ENCODE peak calls at places on chromosomes 11 and 22, in four cellular contexts. P is K562, S is endothelial cell of umbilical vein, T is breast epithelium. K is an unnamed sample.

GRCh38 chr11:130592056-130592455 is 143.6 kb downstream of the ADAMTS15 start:
- DNase-seq in P (no peak), S (peak; percentile 21), T (no peak), K (no peak)

GRCh38 chr11:36409152-36409713 is 100.8 kb downstream of the TRAF6 start:
- DNase-seq in P (no peak), S (peak; percentile 65), T (no peak), K (no peak)

GRCh38 chr11:131674051-131674755 is 303.8 kb downstream of the NTM start:
- DNase-seq in P (peak; percentile 79), S (peak; percentile 62), T (peak; percentile 63), K (peak; percentile 33)

GRCh38 chr22:23401111-23401909 is 178.8 kb downstream of the IGLL1 start:
- DNase-seq in P (peak; percentile 11), S (no peak), T (peak; percentile 52), K (no peak)

GRCh38 chr11:1229471-1230120 is 6.7 kb downstream of the MUC5B start:
- DNase-seq in P (no peak), S (no peak), T (no peak), K (no peak)

GRCh38 chr11:119706029-119706428 is 23.0 kb downstream of the NECTIN1 start:
- DNase-seq in P (no peak), S (no peak), T (no peak), K (no peak)

GRCh38 chr22:22687638-22688500 is 43.5 kb downstream of the GGTLC2 start:
- DNase-seq in P (peak; percentile 92), S (peak; percentile 67), T (no peak), K (peak; percentile 34)

GRCh38 chr11:106399075-106399500 is 321.6 kb downstream of the AASDHPPT start:
- DNase-seq in P (no peak), S (no peak), T (no peak), K (no peak)

GRCh38 chr11:12618743-12619540 is 55.3 kb upstream of the TEAD1 start:
- DNase-seq in P (no peak), S (no peak), T (no peak), K (no peak)

GRCh38 chr11:88359529-88359928 is 22.0 kb upstream of the CTSC start:
- DNase-seq in P (no peak), S (no peak), T (no peak), K (peak; percentile 11)

GRCh38 chr11:35009191-35009940 is 92.9 kb downstream of the PDHX start:
- DNase-seq in P (no peak), S (no peak), T (no peak), K (no peak)

GRCh38 chr11:128711136-128711535 is 17.3 kb downstream of the FLI1 start:
- DNase-seq in P (no peak), S (peak; percentile 79), T (no peak), K (no peak)

GRCh38 chr11:36192723-36193619 is 96.3 kb downstream of the COMMD9 start:
- DNase-seq in P (peak; percentile 39), S (no peak), T (no peak), K (no peak)

GRCh38 chr11:104060820-104061219 is 24.4 kb downstream of the DDI1 start:
- DNase-seq in P (no peak), S (no peak), T (no peak), K (no peak)

GRCh38 chr11:74347381-74347780 is 35.9 kb upstream of the P4HA3 start:
- DNase-seq in P (no peak), S (peak; percentile 60), T (no peak), K (no peak)

GRCh38 chr11:36092314-36093030 is 148.6 kb downstream of the LDLRAD3 start:
- DNase-seq in P (no peak), S (no peak), T (no peak), K (peak; percentile 24)

GRCh38 chr11:1157645-1158591 is at the start of gene MUC5AC:
- DNase-seq in P (no peak), S (no peak), T (peak; percentile 45), K (no peak)

GRCh38 chr11:8085006-8085645 is 4.1 kb downstream of the TUB start:
- DNase-seq in P (no peak), S (no peak), T (no peak), K (no peak)

GRCh38 chr11:46889251-46889650 is 29.1 kb downstream of the LRP4 start:
- DNase-seq in P (no peak), S (no peak), T (no peak), K (no peak)

DNA sequence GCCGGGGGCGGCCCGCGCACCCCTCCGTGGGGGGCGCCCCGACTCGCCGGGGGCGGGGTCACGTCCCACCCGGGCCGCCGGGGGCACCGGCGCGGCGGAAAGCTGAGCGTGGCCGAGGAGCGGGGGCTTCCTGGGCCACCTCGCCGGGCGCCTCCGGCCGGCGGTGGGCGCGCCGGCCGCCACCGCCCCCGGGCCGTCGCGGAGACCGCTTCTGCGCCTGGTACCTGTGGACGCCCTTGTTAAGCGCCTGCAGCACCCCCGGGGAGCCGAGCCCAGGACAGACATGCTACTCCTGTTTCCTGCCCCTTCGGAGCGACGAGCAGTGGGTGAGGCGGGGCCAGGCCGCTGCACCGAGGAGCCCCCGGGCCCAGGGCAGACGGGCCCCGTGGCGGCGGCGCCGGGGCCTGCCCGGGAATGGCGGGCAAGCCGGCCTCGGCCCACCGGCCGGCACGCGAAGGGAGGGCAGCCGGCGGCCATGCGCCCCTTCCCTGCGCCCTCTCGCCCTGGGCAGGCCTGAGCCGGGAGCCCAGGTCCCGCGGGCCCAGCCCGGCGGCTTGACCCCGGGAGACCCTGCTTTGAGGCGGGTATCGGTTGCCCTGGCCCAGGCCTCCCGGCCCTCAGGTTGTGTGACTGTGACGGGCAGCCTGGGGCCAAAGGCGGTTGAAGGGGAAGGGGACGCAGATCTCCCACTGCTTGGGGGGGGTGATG is 850 bp upstream of the KDM2A start:
- DNase-seq in P (no peak), S (peak; percentile 34), T (peak; percentile 52), K (peak; percentile 69)
- TF ChIP-seq POLR2A in P (no peak), S (peak; percentile 37), T (no peak), K (peak; percentile 37)

DNA sequence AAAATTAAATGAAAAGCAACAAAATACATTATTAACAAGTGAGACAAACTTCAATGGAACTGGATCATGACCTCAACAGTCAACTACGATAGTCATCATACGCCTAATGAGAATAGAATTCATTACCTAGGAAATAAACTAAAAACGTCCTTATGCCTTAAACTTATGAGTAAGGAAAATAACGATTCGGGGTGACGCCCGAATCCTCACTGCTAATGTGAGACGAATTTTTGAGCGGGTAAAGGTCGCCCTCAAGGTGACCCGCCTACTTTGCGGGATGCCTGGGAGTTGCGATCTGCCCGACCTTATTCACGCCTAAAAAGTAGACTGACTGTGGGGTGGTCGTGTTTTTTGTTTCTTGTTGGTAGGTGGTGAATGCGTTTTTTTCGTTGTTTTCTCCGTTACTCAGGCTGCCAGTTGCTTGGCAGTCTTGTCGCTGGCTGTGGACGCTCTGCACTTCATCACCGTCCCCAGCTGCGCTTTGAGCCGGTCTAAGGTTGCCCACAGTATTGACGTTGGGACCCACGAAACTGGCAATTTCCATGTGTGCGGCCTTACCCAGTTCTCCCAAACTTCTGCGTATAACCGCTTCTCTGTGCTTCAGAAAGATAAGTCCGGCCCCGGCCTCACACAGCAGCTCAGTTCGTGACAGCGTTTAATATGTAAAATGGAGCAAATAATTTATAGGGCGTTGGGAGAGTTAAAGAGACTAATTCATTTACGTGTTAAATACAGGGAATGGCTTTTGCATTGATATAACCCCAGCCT is 593 bp upstream of the POLDIP3 start:
- DNase-seq in P (peak; percentile 58), S (peak; percentile 97), T (peak; percentile 90), K (peak; percentile 97)
- TF ChIP-seq POLR2A in P (peak; percentile 100), S (peak; percentile 100), T (peak; percentile 97), K (peak; percentile 100)

GRCh38 chr11:75402002-75402773 is 2.9 kb downstream of the RPS3 start:
- DNase-seq in P (no peak), S (no peak), T (no peak), K (peak; percentile 22)

GRCh38 chr11:75403037-75403436 is 3.7 kb downstream of the RPS3 start:
- DNase-seq in P (no peak), S (peak; percentile 35), T (no peak), K (no peak)

GRCh38 chr11:75400110-75400865 is 970 bp downstream of the RPS3 start:
- DNase-seq in P (no peak), S (peak; percentile 54), T (no peak), K (peak; percentile 74)

GRCh38 chr11:75398906-75399305 is 412 bp upstream of the RPS3 start:
- DNase-seq in P (no peak), S (no peak), T (no peak), K (no peak)

DNA sequence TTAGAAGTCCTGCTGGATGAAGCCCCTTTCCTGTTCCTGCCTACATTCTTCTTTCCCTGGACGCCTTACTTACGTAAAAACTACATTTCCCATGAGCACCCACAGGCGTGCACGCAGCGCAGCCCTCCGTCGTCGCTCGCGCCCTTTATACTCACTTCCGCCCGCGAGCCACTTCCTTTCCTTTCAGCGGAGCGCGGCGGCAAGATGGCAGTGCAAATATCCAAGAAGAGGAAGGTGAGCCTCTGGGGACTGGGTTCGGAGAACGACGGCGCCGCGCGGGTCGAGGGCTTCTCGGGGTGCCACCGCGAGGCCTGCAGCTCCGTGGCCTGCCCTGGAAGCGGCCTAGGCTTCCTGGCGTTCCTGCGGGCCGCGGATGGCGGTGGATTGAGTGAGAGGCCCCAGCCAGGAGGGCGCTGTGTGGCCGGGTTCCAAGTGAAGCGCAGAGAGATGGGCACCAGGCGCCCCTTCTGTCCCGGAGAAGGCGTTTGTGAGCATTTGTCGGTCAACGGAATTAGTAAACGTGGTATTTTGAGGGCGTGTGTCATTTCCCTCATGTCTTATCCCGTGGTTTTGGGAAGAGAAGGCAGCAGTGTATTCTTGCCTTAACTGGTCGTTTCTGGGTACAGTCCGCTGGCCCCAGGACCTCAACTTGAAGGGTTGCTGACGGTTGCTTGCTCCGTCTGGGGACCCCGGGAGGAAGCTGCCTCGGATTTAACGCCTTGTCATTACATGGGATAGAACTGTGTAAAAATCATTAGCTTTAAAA is at the start of gene RPS3:
- DNase-seq in P (peak; percentile 84), S (peak; percentile 95), T (peak; percentile 92), K (peak; percentile 93)
- TF ChIP-seq POLR2A in P (peak; percentile 99), S (peak; percentile 98), T (peak; percentile 72), K (peak; percentile 98)

GRCh38 chr22:31676700-31677099 is 14.7 kb upstream of the PISD start:
- DNase-seq in P (no peak), S (peak; percentile 93), T (peak; percentile 97), K (peak; percentile 90)
- TF ChIP-seq POLR2A in P (no peak), S (peak; percentile 44), T (no peak), K (peak; percentile 65)

GRCh38 chr22:20618488-20618887 is 111.1 kb downstream of the MED15 start:
- DNase-seq in P (no peak), S (no peak), T (no peak), K (no peak)
- TF ChIP-seq POLR2A in P (no peak), S (no peak), T (no peak), K (no peak)

GRCh38 chr22:38799265-38800002 is 5.5 kb upstream of the DNAL4 start:
- DNase-seq in P (peak; percentile 26), S (no peak), T (no peak), K (no peak)

GRCh38 chr22:38798496-38798895 is 4.6 kb upstream of the DNAL4 start:
- DNase-seq in P (no peak), S (no peak), T (no peak), K (no peak)

GRCh38 chr22:38795569-38795968 is 1.6 kb upstream of the DNAL4 start:
- DNase-seq in P (no peak), S (no peak), T (no peak), K (no peak)

GRCh38 chr22:38793721-38794466 is at the start of gene DNAL4:
- DNase-seq in P (peak; percentile 89), S (peak; percentile 99), T (peak; percentile 94), K (peak; percentile 97)

GRCh38 chr22:38796262-38796957 is 2.5 kb upstream of the DNAL4 start:
- DNase-seq in P (no peak), S (no peak), T (no peak), K (no peak)
- TF ChIP-seq POLR2A in P (no peak), S (no peak), T (no peak), K (no peak)